ENCODE peak calls at places on chromosomes 3 and 15, in nine cellular contexts. W is A549, Q is left lung, O is right cardiac atrium, D is ascending aorta, S is transverse colon, M is psoas muscle, Z is left ventricle myocardium inferior, J is GM23248. C is an unnamed sample. For H3K9me3, the result is how much of the 10 kb centered on the place peaks cover.

GRCh38 chr3:65945953-65946352 is 92.8 kb downstream of the MAGI1 start:
- DNase-seq in W (no peak), Q (no peak), O (no peak), D (no peak), S (no peak), M (no peak), Z (no peak), J (no peak), C (no peak)

GRCh38 chr15:70505971-70506887 is 257.1 kb downstream of the UACA start:
- DNase-seq in W (no peak), Q (no peak), O (no peak), D (no peak), S (no peak), M (no peak), Z (no peak), J (no peak), C (no peak)

GRCh38 chr15:77712438-77712837 is 79.7 kb upstream of the LINGO1 start:
- DNase-seq in W (no peak), Q (peak), O (no peak), D (no peak), S (no peak), M (no peak), Z (no peak), J (no peak), C (no peak)

GRCh38 chr15:64635486-64635815 is 139.9 kb downstream of the RBPMS2 start:
- DNase-seq in W (peak), Q (no peak), O (no peak), D (no peak), S (no peak), M (no peak), Z (no peak), J (peak), C (no peak)

GRCh38 chr3:122021811-122022401 is at the start of gene ILDR1:
- DNase-seq in W (no peak), Q (peak), O (peak), D (no peak), S (peak), M (no peak), Z (no peak), J (no peak), C (no peak)

GRCh38 chr3:113136071-113136470 is 75.3 kb upstream of the BOC start:
- DNase-seq in W (peak), Q (no peak), O (no peak), D (no peak), S (no peak), M (no peak), Z (no peak), J (peak), C (no peak)

GRCh38 chr3:131669590-131669989 is 166.8 kb upstream of the MRPL3 start:
- DNase-seq in W (no peak), Q (no peak), O (no peak), D (no peak), S (no peak), M (no peak), Z (no peak), J (no peak), C (no peak)

GRCh38 chr3:123880998-123881561 is 3.1 kb downstream of the MYLK start:
- DNase-seq in W (peak), Q (no peak), O (no peak), D (no peak), S (no peak), M (no peak), Z (no peak), J (peak), C (no peak)

GRCh38 chr3:25897019-25897418 is 107.1 kb downstream of the OXSM start:
- DNase-seq in W (peak), Q (no peak), O (no peak), D (no peak), S (peak), M (no peak), Z (no peak), J (peak), C (no peak)

GRCh38 chr3:24487325-24488242 is 7.1 kb downstream of the THRB start:
- DNase-seq in W (no peak), Q (no peak), O (no peak), D (no peak), S (no peak), M (no peak), Z (no peak), J (no peak), C (no peak)

GRCh38 chr3:109109574-109109973 is 8.4 kb downstream of the MORC1 start:
- DNase-seq in W (no peak), Q (no peak), O (no peak), D (no peak), S (no peak), M (no peak), Z (no peak), J (no peak), C (no peak)

GRCh38 chr3:36380171-36381031 is at the start of gene STAC:
- DNase-seq in W (peak), Q (peak), O (peak), D (peak), S (peak), M (peak), Z (peak), J (peak), C (no peak)

GRCh38 chr15:66737243-66738010 is 35.4 kb downstream of the SMAD6 start:
- DNase-seq in W (no peak), Q (no peak), O (peak), D (no peak), S (no peak), M (no peak), Z (no peak), J (no peak), C (no peak)

GRCh38 chr3:16496408-16497222 is 16.9 kb downstream of the RFTN1 start:
- DNase-seq in W (no peak), Q (no peak), O (no peak), D (no peak), S (no peak), M (no peak), Z (no peak), J (no peak), C (no peak)

GRCh38 chr3:22928716-22929115 is 274.4 kb upstream of the UBE2E2 start:
- DNase-seq in W (no peak), Q (peak), O (no peak), D (no peak), S (no peak), M (no peak), Z (no peak), J (no peak), C (no peak)

GRCh38 chr15:40859206-40859851 is 14.7 kb downstream of the RHOV start:
- DNase-seq in W (peak), Q (peak), O (peak), D (peak), S (peak), M (peak), Z (peak), J (peak), C (peak)

GRCh38 chr3:108416111-108416869 is 94.1 kb downstream of the MYH15 start:
- DNase-seq in W (no peak), Q (no peak), O (no peak), D (no peak), S (no peak), M (no peak), Z (no peak), J (peak), C (no peak)

GRCh38 chr3:146546366-146546965 is 2.1 kb upstream of the PLSCR1 start:
- DNase-seq in W (no peak), Q (no peak), O (no peak), D (no peak), S (no peak), M (no peak), Z (no peak), J (no peak), C (no peak)

GRCh38 chr3:119786409-119786808 is 4.5 kb downstream of the NR1I2 start:
- DNase-seq in W (no peak), Q (no peak), O (no peak), D (no peak), S (no peak), M (no peak), Z (no peak), J (no peak), C (no peak)

GRCh38 chr3:4241595-4242170 is 61.5 kb upstream of the SETMAR start:
- DNase-seq in W (no peak), Q (no peak), O (no peak), D (no peak), S (no peak), M (no peak), Z (no peak), J (no peak), C (no peak)

GRCh38 chr3:106117490-106117858 is 248.7 kb upstream of the CBLB start:
- DNase-seq in W (no peak), Q (no peak), O (no peak), D (no peak), S (no peak), M (no peak), Z (no peak), J (no peak), C (no peak)

GRCh38 chr15:48896775-48897143 is 18.8 kb downstream of the EID1 start:
- DNase-seq in W (no peak), Q (no peak), O (no peak), D (no peak), S (no peak), M (no peak), Z (no peak), J (no peak), C (no peak)

GRCh38 chr3:13072239-13073041 is 789 bp downstream of the IQSEC1 start:
- DNase-seq in W (no peak), Q (peak), O (peak), D (peak), S (peak), M (peak), Z (peak), J (no peak), C (no peak)

GRCh38 chr3:184175506-184175905 is 851 bp downstream of the AP2M1 start:
- DNase-seq in W (no peak), Q (no peak), O (no peak), D (no peak), S (no peak), M (no peak), Z (no peak), J (peak), C (no peak)

GRCh38 chr3:179599531-179599930 is 4.9 kb downstream of the MRPL47 start:
- DNase-seq in W (no peak), Q (no peak), O (no peak), D (no peak), S (no peak), M (no peak), Z (no peak), J (peak), C (no peak)

GRCh38 chr15:28896944-28897343 is 11.2 kb downstream of the APBA2 start:
- DNase-seq in W (peak), Q (no peak), O (no peak), D (no peak), S (no peak), M (no peak), Z (no peak), J (peak), C (no peak)

GRCh38 chr15:38600241-38600640 is 35.6 kb upstream of the RASGRP1 start:
- DNase-seq in W (no peak), Q (no peak), O (no peak), D (no peak), S (no peak), M (no peak), Z (no peak), J (no peak), C (no peak)

GRCh38 chr15:26572606-26573350 is 200.1 kb downstream of the GABRB3 start:
- DNase-seq in W (no peak), Q (no peak), O (no peak), D (no peak), S (no peak), M (no peak), Z (no peak), J (no peak), C (no peak)

GRCh38 chr3:13018039-13018431 is 55.2 kb downstream of the IQSEC1 start:
- DNase-seq in W (no peak), Q (no peak), O (peak), D (peak), S (peak), M (peak), Z (no peak), J (peak), C (no peak)

GRCh38 chr3:8962226-8962861 is 928 bp downstream of the RAD18 start:
- DNase-seq in W (no peak), Q (no peak), O (no peak), D (no peak), S (no peak), M (no peak), Z (no peak), J (peak), C (no peak)

GRCh38 chr3:61420136-61420759 is 141.1 kb upstream of the PTPRG start:
- DNase-seq in W (no peak), Q (no peak), O (no peak), D (no peak), S (no peak), M (no peak), Z (no peak), J (no peak), C (no peak)

GRCh38 chr3:17585561-17586325 is 156.7 kb downstream of the TBC1D5 start:
- DNase-seq in W (no peak), Q (no peak), O (no peak), D (no peak), S (no peak), M (no peak), Z (no peak), J (no peak), C (no peak)

GRCh38 chr3:196792771-196793170 is 53.1 kb downstream of the PAK2 start:
- DNase-seq in W (peak), Q (no peak), O (no peak), D (no peak), S (no peak), M (no peak), Z (no peak), J (peak), C (no peak)
- H3K9me3 ChIP-seq in W (under half), Q (under half), O (under half), D (under half), S (under half), M (under half), Z (under half), J (under half), C (under half)

GRCh38 chr15:25068696-25069095 is 113.9 kb downstream of the SNRPN start:
- DNase-seq in W (no peak), Q (no peak), O (no peak), D (no peak), S (no peak), M (no peak), Z (no peak), J (no peak), C (no peak)

GRCh38 chr15:25067725-25068309 is 113.0 kb downstream of the SNRPN start:
- DNase-seq in W (no peak), Q (no peak), O (no peak), D (no peak), S (no peak), M (no peak), Z (no peak), J (no peak), C (no peak)

GRCh38 chr15:25065286-25065685 is 110.5 kb downstream of the SNRPN start:
- DNase-seq in W (no peak), Q (no peak), O (no peak), D (no peak), S (no peak), M (no peak), Z (no peak), J (no peak), C (no peak)

GRCh38 chr15:25066708-25067107 is 111.9 kb downstream of the SNRPN start:
- DNase-seq in W (no peak), Q (no peak), O (no peak), D (no peak), S (no peak), M (no peak), Z (no peak), J (no peak), C (no peak)

GRCh38 chr15:25065876-25066275 is 111.1 kb downstream of the SNRPN start:
- DNase-seq in W (no peak), Q (no peak), O (no peak), D (no peak), S (no peak), M (no peak), Z (no peak), J (no peak), C (no peak)
- H3K9me3 ChIP-seq in W (half or more), Q (half or more), O (half or more), D (half or more), S (half or more), M (half or more), Z (half or more), J (under half), C (under half)

GRCh38 chr3:56881035-56881575 is 79.4 kb upstream of the ARHGEF3 start:
- DNase-seq in W (no peak), Q (no peak), O (no peak), D (no peak), S (no peak), M (no peak), Z (no peak), J (peak), C (no peak)

GRCh38 chr3:56885461-56885860 is 83.7 kb upstream of the ARHGEF3 start:
- DNase-seq in W (no peak), Q (no peak), O (no peak), D (no peak), S (no peak), M (no peak), Z (no peak), J (no peak), C (no peak)

GRCh38 chr3:56884387-56884786 is 82.6 kb upstream of the ARHGEF3 start:
- DNase-seq in W (no peak), Q (no peak), O (no peak), D (no peak), S (no peak), M (no peak), Z (no peak), J (peak), C (no peak)

GRCh38 chr3:56885879-56886647 is 84.3 kb upstream of the ARHGEF3 start:
- DNase-seq in W (no peak), Q (no peak), O (no peak), D (no peak), S (no peak), M (no peak), Z (no peak), J (no peak), C (no peak)

DNA sequence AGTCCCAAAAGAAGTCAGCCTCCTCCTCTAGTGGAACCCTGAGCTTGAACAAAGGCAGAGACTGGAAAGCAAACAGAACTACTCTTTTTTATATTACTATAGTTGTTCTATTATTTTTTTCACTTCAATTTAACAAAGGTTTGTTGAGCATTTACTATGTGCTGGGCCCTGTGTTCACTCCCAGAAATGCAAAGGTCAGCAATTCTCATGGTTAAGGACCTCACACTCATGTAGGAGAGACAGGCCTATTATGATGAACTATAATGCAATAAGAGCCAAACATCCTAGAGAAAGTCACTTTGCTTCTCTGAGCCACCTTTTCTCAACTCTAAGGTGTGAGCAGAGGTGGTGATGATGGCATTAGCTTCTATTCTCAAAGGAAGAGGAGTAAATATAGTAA is 82.1 kb upstream of the ARHGEF3 start:
- DNase-seq in W (no peak), Q (no peak), O (no peak), D (no peak), S (no peak), M (no peak), Z (no peak), J (no peak), C (no peak)
- H3K9me3 ChIP-seq in W (under half), Q (under half), O (under half), D (under half), S (under half), M (under half), Z (under half), J (under half), C (under half)

DNA sequence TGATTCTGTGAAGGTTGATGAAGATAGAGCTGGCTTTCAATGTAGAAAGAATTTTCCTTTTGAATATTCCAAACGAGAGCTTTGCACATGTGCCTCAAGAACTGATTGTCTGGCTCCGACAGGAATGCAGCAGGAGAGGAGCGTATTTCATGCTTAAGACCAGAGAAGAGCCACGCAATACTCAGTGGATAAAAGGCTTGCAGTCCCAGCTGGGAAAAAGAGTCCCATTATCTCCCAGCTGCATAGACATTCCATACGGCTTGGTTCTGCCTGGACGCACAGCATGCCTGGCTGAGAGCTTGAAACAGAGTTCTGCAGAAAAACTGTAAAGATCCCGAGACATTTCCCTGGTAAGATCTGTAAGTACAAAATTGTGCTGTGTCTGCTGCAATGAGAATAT is at the start of gene CNTN6:
- DNase-seq in W (no peak), Q (no peak), O (no peak), D (no peak), S (no peak), M (no peak), Z (no peak), J (no peak), C (no peak)
- H3K9me3 ChIP-seq in W (under half), Q (under half), O (under half), D (under half), S (under half), M (under half), Z (under half), J (under half), C (under half)

DNA sequence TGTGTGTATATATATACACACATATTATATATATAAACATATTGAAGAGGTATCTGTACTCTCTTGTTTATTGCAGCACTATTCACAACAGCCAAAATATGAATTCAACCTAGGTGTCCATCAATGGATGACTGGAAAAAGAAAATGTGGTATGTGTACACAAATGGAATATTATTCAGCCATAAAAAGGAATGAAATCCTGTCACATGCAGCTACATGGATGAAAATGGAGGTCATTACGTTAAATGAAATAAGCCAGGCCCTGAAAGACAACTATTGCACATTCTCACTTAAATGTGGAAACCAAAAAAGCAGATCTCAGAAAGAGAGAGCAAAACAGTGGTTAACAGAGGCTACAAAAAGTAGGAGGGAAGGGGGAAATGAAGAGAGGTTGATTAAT is 49.5 kb downstream of the CEP70 start:
- DNase-seq in W (no peak), Q (no peak), O (no peak), D (no peak), S (no peak), M (no peak), Z (no peak), J (no peak), C (no peak)
- H3K9me3 ChIP-seq in W (under half), Q (half or more), O (under half), D (half or more), S (half or more), M (under half), Z (half or more), J (under half), C (under half)